ENCODE peak calls at places on chromosomes 11 and 22, in seven cellular contexts. Q is ovary; H is NCI-H345; N is effector CD4-positive, alpha-beta T cell; D is G401; L is fibroblast of pulmonary artery; M is activated T-cell treated with anti-CD3 and anti-CD28 coated beads, Interleukin-2, amount 50 U/mL, for 48 hours. K is an unnamed sample.

GRCh38 chr22:31125521-31126117 is 2.9 kb downstream of the INPP5J start:
- DNase-seq in Q (no peak), H (no peak), N (no peak), D (no peak), L (no peak), M (no peak), K (no peak)

GRCh38 chr22:19942886-19943664 is 1.5 kb upstream of the TXNRD2 start:
- DNase-seq in Q (peak), H (no peak), N (no peak), D (peak), L (peak), M (peak), K (no peak)

GRCh38 chr11:86717817-86718501 is 45.5 kb upstream of the ME3 start:
- DNase-seq in Q (no peak), H (no peak), N (no peak), D (no peak), L (no peak), M (no peak), K (no peak)

GRCh38 chr22:42080287-42080686 is 787 bp downstream of the SMDT1 start:
- DNase-seq in Q (peak), H (peak), N (no peak), D (peak), L (peak), M (peak), K (no peak)

GRCh38 chr11:86919557-86920210 is 35.5 kb downstream of the FZD4 start:
- DNase-seq in Q (no peak), H (peak), N (no peak), D (peak), L (peak), M (no peak), K (no peak)

GRCh38 chr22:37820350-37820749 is 2.8 kb upstream of the GALR3 start:
- DNase-seq in Q (no peak), H (no peak), N (no peak), D (no peak), L (no peak), M (no peak), K (no peak)

GRCh38 chr11:70942593-70942992 is 309.8 kb downstream of the SHANK2 start:
- DNase-seq in Q (no peak), H (no peak), N (no peak), D (no peak), L (peak), M (peak), K (no peak)

GRCh38 chr11:2293396-2294339 is 8.1 kb downstream of the C11orf21 start:
- DNase-seq in Q (no peak), H (no peak), N (no peak), D (no peak), L (no peak), M (peak), K (no peak)

GRCh38 chr11:117314840-117315239 is 1.2 kb downstream of the BACE1 start:
- DNase-seq in Q (no peak), H (no peak), N (no peak), D (no peak), L (no peak), M (no peak), K (no peak)

GRCh38 chr11:63535734-63536133 is 874 bp upstream of the PLAAT4 start:
- DNase-seq in Q (no peak), H (no peak), N (no peak), D (no peak), L (no peak), M (peak), K (no peak)

GRCh38 chr11:59866397-59866796 is at the start of gene TCN1:
- DNase-seq in Q (no peak), H (no peak), N (no peak), D (no peak), L (peak), M (no peak), K (no peak)

GRCh38 chr11:87462171-87462570 is 424.4 kb downstream of the TMEM135 start:
- DNase-seq in Q (no peak), H (no peak), N (no peak), D (no peak), L (no peak), M (no peak), K (no peak)

GRCh38 chr11:123166095-123166559 is 28.9 kb downstream of the CLMP start:
- DNase-seq in Q (peak), H (no peak), N (no peak), D (peak), L (peak), M (peak), K (peak)

GRCh38 chr11:132962026-132962425 is 570.3 kb downstream of the OPCML start:
- DNase-seq in Q (no peak), H (no peak), N (no peak), D (peak), L (peak), M (no peak), K (no peak)